ENCODE peak calls at places on chromosomes 12 and 14, in six cellular contexts. X is GM23338, B is HCT116, V is HepG2, P is HL-60, Y is A549. I is an unnamed sample.

GRCh38 chr12:123705935-123706334 is 6.2 kb upstream of the ATP6V0A2 start:
- DNase-seq in Y (peak), X (peak), B (peak), P (no peak), V (peak), I (no peak)

GRCh38 chr12:122909442-122910288 is 13.7 kb upstream of the VPS37B start:
- DNase-seq in V (no peak), X (peak), B (no peak), P (no peak), Y (no peak), I (no peak)

GRCh38 chr12:3976351-3976938 is 103.2 kb upstream of the PARP11 start:
- DNase-seq in Y (no peak), V (no peak), B (no peak), X (no peak), P (no peak), I (no peak)

GRCh38 chr12:23899434-23899833 is 50.0 kb downstream of the SOX5 start:
- DNase-seq in X (no peak), Y (no peak), V (no peak), B (no peak), P (no peak), I (no peak)

GRCh38 chr14:104267895-104268294 is 129.5 kb downstream of the KIF26A start:
- DNase-seq in Y (no peak), P (no peak), V (no peak), X (peak), B (no peak), I (no peak)

GRCh38 chr14:87252103-87252502 is 740.9 kb downstream of the GALC start:
- DNase-seq in V (no peak), Y (no peak), P (no peak), B (no peak), X (peak), I (no peak)

GRCh38 chr14:99393059-99393655 is 87.5 kb downstream of the SETD3 start:
- DNase-seq in X (peak), B (peak), Y (peak), P (peak), V (peak), I (peak)

GRCh38 chr12:92908108-92908507 is 21.0 kb downstream of the EEA1 start:
- DNase-seq in V (no peak), Y (no peak), B (no peak), P (no peak), X (no peak), I (no peak)

GRCh38 chr14:104582649-104583048 is 3.1 kb downstream of the C14orf180 start:
- DNase-seq in P (no peak), B (no peak), Y (no peak), V (no peak), X (no peak), I (no peak)

GRCh38 chr14:77044776-77045569 is 16.5 kb upstream of the IRF2BPL start:
- DNase-seq in Y (peak), V (peak), X (peak), B (no peak), P (no peak), I (no peak)
- TF ChIP-seq REST in Y (no peak), V (no peak), X (no peak), B (no peak), P (no peak), I (no peak)

GRCh38 chr14:23141706-23142467 is 22.8 kb upstream of the CEBPE start:
- DNase-seq in X (no peak), Y (peak), V (no peak), B (no peak), P (no peak), I (no peak)
- H3K27ac ChIP-seq in X (peak), Y (peak), V (no peak), B (no peak), P (no peak), I (no peak)

GRCh38 chr12:1357171-1357570 is 237.2 kb downstream of the FBXL14 start:
- DNase-seq in X (no peak), Y (peak), V (no peak), B (no peak), P (no peak), I (no peak)

GRCh38 chr12:1362143-1362542 is 232.2 kb downstream of the FBXL14 start:
- DNase-seq in X (no peak), B (no peak), Y (no peak), P (no peak), V (no peak), I (no peak)

GRCh38 chr12:1356285-1356684 is 238.1 kb downstream of the FBXL14 start:
- DNase-seq in Y (no peak), V (no peak), P (no peak), X (no peak), B (no peak), I (no peak)

GRCh38 chr12:1357711-1358110 is 236.7 kb downstream of the FBXL14 start:
- DNase-seq in P (no peak), Y (no peak), X (no peak), B (no peak), V (no peak), I (no peak)

GRCh38 chr12:1360812-1361211 is 233.6 kb downstream of the FBXL14 start:
- DNase-seq in P (no peak), Y (peak), B (no peak), X (no peak), V (no peak), I (no peak)
- TF ChIP-seq REST in P (no peak), Y (no peak), B (no peak), X (no peak), V (no peak), I (no peak)

DNA sequence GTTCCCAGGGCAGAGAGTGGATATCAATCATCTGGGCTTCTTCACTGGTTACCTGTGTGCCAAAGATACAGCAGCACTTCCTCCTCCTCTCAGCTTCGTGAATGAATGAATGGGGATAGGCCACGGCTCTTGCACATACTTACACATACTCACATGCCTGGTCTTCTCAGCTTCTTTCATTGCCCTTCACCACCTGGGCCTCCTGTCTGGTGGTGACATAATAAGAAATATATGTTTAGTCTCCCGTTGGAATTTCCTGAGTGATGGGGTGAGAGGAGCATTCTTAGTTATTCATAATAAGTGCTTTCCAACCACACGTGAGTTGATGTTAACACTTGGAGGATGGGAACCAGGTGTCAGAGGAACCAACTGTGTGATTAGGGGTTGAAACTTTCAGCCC is 268.1 kb upstream of the RMST start:
- DNase-seq in X (no peak), V (no peak), Y (no peak), B (no peak), P (no peak), I (no peak)
- H3K27ac ChIP-seq in X (no peak), V (no peak), Y (no peak), B (no peak), P (no peak), I (no peak)

DNA sequence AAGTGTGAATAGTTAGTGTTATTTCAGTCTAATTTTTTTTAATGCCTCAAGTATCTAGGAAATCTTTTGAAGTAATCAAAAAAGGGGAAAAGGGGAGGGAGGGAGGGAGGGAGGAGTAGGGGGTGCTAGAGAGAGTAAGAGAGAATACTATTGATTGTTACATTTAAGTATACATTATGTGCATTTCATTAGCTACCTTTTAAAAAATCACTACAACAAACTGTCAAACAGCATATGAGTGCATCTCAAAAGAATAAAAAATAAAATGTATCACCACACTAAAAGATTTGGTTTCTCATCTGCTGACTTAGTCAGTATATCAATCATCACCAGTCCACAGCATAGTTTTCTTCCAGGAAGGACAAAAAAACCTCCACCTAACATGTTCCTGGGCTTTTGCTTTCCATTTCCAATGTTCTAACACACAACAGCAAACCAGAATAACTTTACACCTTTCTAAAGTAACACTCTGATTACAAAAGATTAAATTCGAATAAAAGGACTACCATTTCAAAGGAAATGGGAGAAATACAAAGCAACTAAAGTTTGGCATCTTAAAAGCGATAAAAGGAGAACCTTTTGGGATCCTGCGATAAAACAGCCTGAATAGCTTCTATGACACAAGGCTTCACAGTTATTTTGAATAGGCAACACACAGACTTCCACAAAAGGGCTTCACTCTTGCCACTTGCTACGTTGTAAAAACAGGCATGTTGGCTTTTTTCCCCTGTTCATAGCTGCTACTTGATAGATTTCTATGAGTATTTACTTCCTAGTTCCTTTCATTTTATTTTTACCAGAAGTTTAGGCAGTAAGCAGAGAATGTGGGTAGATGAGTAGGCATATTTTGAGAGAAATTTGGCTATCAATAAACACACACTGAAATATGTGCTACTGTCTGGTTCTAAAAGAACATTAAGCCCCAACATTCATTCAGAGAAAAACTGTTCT is 160.9 kb downstream of the EPS8 start:
- DNase-seq in B (no peak), X (no peak), Y (peak), P (no peak), V (peak), I (no peak)
- TF ChIP-seq REST in B (no peak), X (no peak), Y (no peak), P (no peak), V (no peak), I (no peak)

GRCh38 chr12:96285158-96285557 is 91.0 kb downstream of the ELK3 start:
- DNase-seq in P (no peak), B (no peak), X (no peak), V (no peak), Y (no peak), I (no peak)
- H3K27ac ChIP-seq in P (no peak), B (no peak), X (no peak), V (no peak), Y (no peak), I (no peak)

GRCh38 chr14:30131698-30132097 is 204.1 kb upstream of the PRKD1 start:
- DNase-seq in X (no peak), B (no peak), P (no peak), Y (no peak), V (no peak), I (no peak)
- TF ChIP-seq REST in X (no peak), B (no peak), P (no peak), Y (no peak), V (no peak), I (no peak)

GRCh38 chr14:80077262-80077661 is 134.0 kb downstream of the DIO2 start:
- DNase-seq in B (no peak), X (no peak), P (no peak), Y (no peak), V (no peak), I (no peak)
- H3K27ac ChIP-seq in B (no peak), X (no peak), P (no peak), Y (no peak), V (no peak), I (no peak)

I was measured in Panc1.